ENCODE peak calls at places on chromosomes 2 and 18, in four cellular contexts. T, L, R and C are unnamed samples.

GRCh38 chr2:88263861-88264260 is 93.7 kb downstream of the THNSL2 start:
- DNase-seq in R (no peak), L (no peak), T (no peak), C (no peak)

GRCh38 chr2:133740500-133740899 is 172.2 kb upstream of the NCKAP5 start:
- DNase-seq in L (no peak), R (no peak), T (no peak), C (no peak)

GRCh38 chr18:33821503-33821902 is 243.5 kb downstream of the ASXL3 start:
- DNase-seq in R (no peak), T (no peak), L (no peak), C (no peak)

GRCh38 chr18:73777356-73778051 is 370.1 kb downstream of the FBXO15 start:
- DNase-seq in L (no peak), T (no peak), R (no peak), C (no peak)

GRCh38 chr2:27078267-27079194 is at the start of gene EMILIN1:
- DNase-seq in L (peak), R (no peak), T (peak), C (peak)

GRCh38 chr2:18149660-18150246 is 271.3 kb downstream of the KCNS3 start:
- DNase-seq in R (peak), L (peak), T (no peak), C (peak)

GRCh38 chr18:55775972-55776371 is 188.0 kb upstream of the TCF4 start:
- DNase-seq in L (no peak), R (no peak), T (no peak), C (no peak)

GRCh38 chr2:30661173-30662107 is 145.8 kb downstream of the CAPN13 start:
- DNase-seq in T (no peak), L (no peak), R (no peak), C (no peak)

GRCh38 chr2:109143214-109144187 is 14.5 kb downstream of the SH3RF3 start:
- DNase-seq in T (no peak), R (no peak), L (no peak), C (no peak)

GRCh38 chr2:233059797-233060499 is at the start of gene INPP5D:
- DNase-seq in L (no peak), T (peak), R (no peak), C (no peak)

GRCh38 chr2:159032156-159032555 is 63.7 kb downstream of the TANC1 start:
- DNase-seq in L (no peak), T (no peak), R (no peak), C (no peak)

GRCh38 chr18:27763341-27763740 is 413.6 kb downstream of the CDH2 start:
- DNase-seq in R (no peak), L (no peak), T (no peak), C (no peak)

GRCh38 chr2:32884346-32884745 is 62.4 kb upstream of the LTBP1 start:
- DNase-seq in R (no peak), L (no peak), T (no peak), C (no peak)

GRCh38 chr2:136129601-136130000 is 11.7 kb upstream of the CXCR4 start:
- DNase-seq in T (no peak), L (no peak), R (no peak), C (no peak)

GRCh38 chr2:111231532-111232252 is 111.0 kb downstream of the BCL2L11 start:
- DNase-seq in T (no peak), R (no peak), L (no peak), C (no peak)

GRCh38 chr2:18855027-18855426 is 265.7 kb upstream of the NT5C1B start:
- DNase-seq in L (no peak), R (no peak), T (no peak), C (no peak)

GRCh38 chr2:239991689-239992314 is 33.3 kb downstream of the NDUFA10 start:
- DNase-seq in L (peak), R (peak), T (no peak), C (peak)

GRCh38 chr2:188622898-188623297 is 331.2 kb downstream of the GULP1 start:
- DNase-seq in R (no peak), L (no peak), T (no peak), C (no peak)

GRCh38 chr2:109218087-109218791 is 89.2 kb downstream of the SH3RF3 start:
- DNase-seq in R (no peak), L (no peak), T (peak), C (no peak)

GRCh38 chr18:12282436-12283039 is 25.5 kb upstream of the TUBB6 start:
- DNase-seq in L (no peak), R (no peak), T (no peak), C (no peak)

GRCh38 chr2:18178736-18179349 is 300.4 kb downstream of the KCNS3 start:
- DNase-seq in L (peak), T (no peak), R (peak), C (peak)

GRCh38 chr2:55839182-55839819 is 84.3 kb downstream of the EFEMP1 start:
- DNase-seq in T (no peak), R (peak), L (peak), C (no peak)